ENCODE peak calls at places on chromosomes 4 and X, in seven cellular contexts. F is testis; N is mesendoderm; Z is tibial artery; I is IMR-90; S is Caco-2; Q is CD4-positive, CD25-positive, alpha-beta regulatory T cell. A is an unnamed sample. For H3K4me1 and H3K36me3, the result is how much of the 10 kb centered on the place peaks cover.

GRCh38 chr4:82515705-82516104 is 46.1 kb downstream of the TMEM150C start:
- DNase-seq in F (peak), N (no peak), Z (peak), I (peak), S (no peak), Q (no peak), A (no peak)

GRCh38 chr4:41146716-41147506 is 67.4 kb downstream of the APBB2 start:
- DNase-seq in F (peak), N (no peak), Z (peak), I (peak), S (no peak), Q (no peak), A (no peak)

GRCh38 chr4:85055558-85055957 is 89.1 kb upstream of the WDFY3 start:
- DNase-seq in F (no peak), N (no peak), Z (no peak), I (no peak), S (no peak), Q (no peak), A (no peak)

GRCh38 chrX:24448762-24449161 is 16.3 kb upstream of the PDK3 start:
- DNase-seq in F (no peak), N (no peak), Z (no peak), I (no peak), S (no peak), Q (no peak), A (no peak)

GRCh38 chrX:69387559-69388487 is 116.3 kb upstream of the NALF2 start:
- DNase-seq in F (peak), N (peak), Z (peak), I (peak), S (peak), Q (peak), A (no peak)

GRCh38 chr4:110631582-110632505 is 9.0 kb upstream of the PITX2 start:
- DNase-seq in F (peak), N (peak), Z (peak), I (peak), S (no peak), Q (no peak), A (no peak)

GRCh38 chrX:11351375-11352295 is 58.4 kb downstream of the AMELX start:
- DNase-seq in F (peak), N (no peak), Z (peak), I (peak), S (no peak), Q (no peak), A (no peak)

GRCh38 chrX:110116066-110116465 is 113.2 kb downstream of the TMEM164 start:
- DNase-seq in F (no peak), N (no peak), Z (no peak), I (no peak), S (no peak), Q (no peak), A (no peak)

GRCh38 chr4:76216521-76216920 is 2.9 kb upstream of the SCARB2 start:
- DNase-seq in F (no peak), N (no peak), Z (no peak), I (no peak), S (no peak), Q (no peak), A (no peak)
- H3K4me1 ChIP-seq in F (under half), N (under half), Z (under half), I (under half), S (half or more), Q (under half), A (under half)

GRCh38 chrX:153492543-153492942 is 2.2 kb upstream of the BGN start:
- DNase-seq in F (no peak), N (no peak), Z (no peak), I (no peak), S (no peak), Q (no peak), A (no peak)

GRCh38 chrX:153494061-153494460 is 719 bp upstream of the BGN start:
- DNase-seq in F (no peak), N (no peak), Z (peak), I (peak), S (no peak), Q (no peak), A (no peak)

GRCh38 chrX:153492153-153492454 is 2.7 kb upstream of the BGN start:
- DNase-seq in F (no peak), N (no peak), Z (no peak), I (no peak), S (no peak), Q (no peak), A (no peak)

GRCh38 chrX:153491351-153492152 is 3.2 kb upstream of the BGN start:
- DNase-seq in F (no peak), N (no peak), Z (no peak), I (no peak), S (no peak), Q (no peak), A (no peak)

GRCh38 chrX:153493085-153493484 is 1.7 kb upstream of the BGN start:
- DNase-seq in F (no peak), N (no peak), Z (no peak), I (no peak), S (no peak), Q (no peak), A (no peak)
- H3K4me3 ChIP-seq in F (no peak), N (no peak), Z (no peak), I (no peak), S (no peak), Q (no peak), A (no peak)

DNA sequence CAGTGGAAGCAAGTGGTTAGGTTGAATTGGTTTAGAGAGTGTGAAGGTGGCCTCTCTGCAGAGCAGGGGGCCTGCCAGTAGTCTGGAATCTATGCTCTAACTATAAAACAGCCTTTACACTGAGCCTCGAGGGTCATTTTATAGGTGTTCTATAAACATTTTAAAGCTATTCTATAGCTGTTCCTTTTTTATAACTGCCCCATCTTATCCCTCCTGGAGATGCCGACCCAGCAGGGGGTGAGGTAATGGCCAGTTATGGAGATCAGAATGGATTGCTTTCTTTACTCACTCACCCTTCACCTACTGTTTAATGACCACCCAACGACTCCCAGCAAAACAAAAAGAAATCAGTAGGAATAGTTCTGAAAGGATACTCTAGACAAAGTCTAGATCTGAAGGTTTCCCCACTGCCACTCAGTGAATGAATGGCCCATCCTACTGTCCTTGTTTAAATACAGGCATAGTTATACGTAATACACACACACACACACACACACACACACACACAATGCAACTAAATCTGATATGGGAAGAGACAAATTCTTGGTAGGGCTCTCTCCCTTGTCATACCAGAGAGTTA is 1113.1 kb downstream of the FAT4 start:
- DNase-seq in F (no peak), N (no peak), Z (no peak), I (no peak), S (no peak), Q (no peak), A (no peak)
- H3K36me3 ChIP-seq in F (under half), N (under half), Z (under half), I (under half), S (under half), Q (under half), A (under half)

GRCh38 chr4:118787844-118788380 is 48.0 kb downstream of the SEC24D start:
- DNase-seq in F (no peak), N (no peak), Z (no peak), I (no peak), S (no peak), Q (no peak), A (no peak)

GRCh38 chr4:118783887-118784286 is 52.0 kb downstream of the SEC24D start:
- DNase-seq in F (no peak), N (no peak), Z (peak), I (peak), S (no peak), Q (no peak), A (no peak)
- H3K4me1 ChIP-seq in F (under half), N (under half), Z (under half), I (under half), S (under half), Q (under half), A (under half)

GRCh38 chr4:148263820-148264219 is 178.4 kb downstream of the NR3C2 start:
- DNase-seq in F (no peak), N (no peak), Z (no peak), I (no peak), S (no peak), Q (no peak), A (no peak)

GRCh38 chr4:148263127-148263526 is 179.1 kb downstream of the NR3C2 start:
- DNase-seq in F (no peak), N (no peak), Z (no peak), I (no peak), S (no peak), Q (no peak), A (no peak)

GRCh38 chr4:148261861-148262260 is 180.4 kb downstream of the NR3C2 start:
- DNase-seq in F (no peak), N (no peak), Z (no peak), I (peak), S (no peak), Q (no peak), A (no peak)

GRCh38 chr4:148268835-148269234 is 173.4 kb downstream of the NR3C2 start:
- DNase-seq in F (no peak), N (no peak), Z (no peak), I (no peak), S (no peak), Q (no peak), A (no peak)

GRCh38 chr4:148265627-148266026 is 176.6 kb downstream of the NR3C2 start:
- DNase-seq in F (no peak), N (no peak), Z (no peak), I (no peak), S (peak), Q (no peak), A (no peak)
- H3K4me3 ChIP-seq in F (no peak), N (no peak), Z (no peak), I (no peak), S (no peak), Q (no peak), A (no peak)

GRCh38 chrX:1434871-1435240 is 17.9 kb downstream of the ASMTL start:
- DNase-seq in F (no peak), N (no peak), Z (peak), I (no peak), S (no peak), Q (no peak), A (no peak)

GRCh38 chrX:1435241-1435900 is 17.3 kb downstream of the ASMTL start:
- DNase-seq in F (peak), N (no peak), Z (peak), I (no peak), S (no peak), Q (no peak), A (no peak)

GRCh38 chrX:1430451-1430850 is 22.3 kb downstream of the ASMTL start:
- DNase-seq in F (no peak), N (no peak), Z (no peak), I (no peak), S (no peak), Q (no peak), A (no peak)

DNA sequence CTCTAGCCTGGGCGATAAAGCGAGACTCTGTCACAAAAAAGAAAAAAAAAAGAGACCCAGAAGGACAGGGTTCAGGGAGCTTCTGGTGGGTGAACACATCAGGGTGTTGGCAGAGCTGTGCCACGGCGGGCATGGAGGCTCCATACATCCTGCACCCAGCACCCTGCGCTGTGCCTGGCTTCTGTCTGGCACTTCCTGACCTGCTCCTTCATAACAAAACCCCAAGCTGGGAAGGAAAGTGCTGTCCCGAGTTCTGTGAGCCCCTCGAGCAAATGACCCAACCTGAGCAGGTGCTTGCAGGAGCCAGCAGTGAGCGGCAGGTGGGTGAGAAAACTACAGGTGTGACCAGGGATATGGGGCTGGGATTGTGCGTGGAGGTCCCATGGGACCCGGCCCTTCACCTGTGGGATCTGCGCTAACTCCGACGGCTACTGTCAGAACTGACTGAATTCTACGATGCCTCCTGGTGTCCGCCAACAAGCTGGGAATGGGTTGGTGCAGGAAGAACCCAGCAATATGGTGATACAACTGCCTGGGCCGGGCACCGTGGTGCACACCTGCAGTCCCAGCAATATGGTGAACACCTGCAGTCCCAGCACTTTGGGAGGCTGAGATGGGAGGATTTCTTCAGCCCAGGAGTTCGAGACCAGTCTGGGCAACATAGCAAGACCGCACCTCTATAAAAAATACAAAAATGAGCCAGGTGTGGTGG is 18.9 kb downstream of the ASMTL start:
- DNase-seq in F (no peak), N (no peak), Z (peak), I (no peak), S (no peak), Q (no peak), A (no peak)
- H3K36me3 ChIP-seq in F (under half), N (under half), Z (under half), I (under half), S (under half), Q (under half), A (under half)